ENCODE peak calls at places on chromosomes 2 and 18, in nine cellular contexts. X is GOT3, P is BE2C, L is astrocyte, I is body of pancreas, K is HS-5, H is frontal cortex, A is activated T-cell treated with anti-CD3 and anti-CD28 coated beads for 1 hour, E is Kasumi-1. D is an unnamed sample.

GRCh38 chr18:44149706-44150105 is 531.0 kb upstream of the SETBP1 start:
- DNase-seq in I (no peak), E (no peak), X (no peak), P (no peak), K (peak), H (no peak), L (peak), A (no peak), D (no peak)

GRCh38 chr2:132984731-132985130 is 314.7 kb upstream of the LYPD1 start:
- DNase-seq in A (no peak), P (no peak), L (no peak), X (no peak), K (no peak), I (no peak), H (no peak), E (no peak), D (no peak)

GRCh38 chr18:79587298-79588125 is 92.1 kb upstream of the CTDP1 start:
- DNase-seq in L (no peak), P (no peak), A (no peak), K (no peak), I (peak), H (no peak), X (no peak), E (no peak), D (no peak)

GRCh38 chr2:164178835-164179470 is 442.3 kb downstream of the GRB14 start:
- DNase-seq in K (peak), L (peak), A (no peak), P (no peak), X (no peak), I (no peak), E (no peak), H (no peak), D (no peak)

GRCh38 chr18:4586729-4587128 is 131.6 kb upstream of the DLGAP1 start:
- DNase-seq in P (no peak), E (no peak), X (no peak), K (no peak), I (no peak), H (no peak), L (no peak), A (no peak), D (no peak)

GRCh38 chr2:169361706-169362345 is 508 bp downstream of the LRP2 start:
- DNase-seq in K (no peak), A (no peak), H (peak), L (no peak), P (no peak), E (no peak), X (no peak), I (peak), D (no peak)

GRCh38 chr18:3704556-3705162 is 254.7 kb downstream of the TGIF1 start:
- DNase-seq in L (peak), X (no peak), K (no peak), A (no peak), E (no peak), H (no peak), P (no peak), I (no peak), D (no peak)

GRCh38 chr2:10912796-10913445 is 1.2 kb downstream of the KCNF1 start:
- DNase-seq in P (no peak), I (no peak), H (no peak), K (no peak), L (no peak), X (no peak), A (no peak), E (no peak), D (no peak)

D was measured in NAMALWA.